ENCODE peak calls at places on chromosomes 13 and 19, in five cellular contexts. One of them, this sample, is unnamed.

GRCh38 chr19:58474291-58474996 is 1.7 kb upstream of the ZNF446 start:
- DNase-seq in B cell: no peak
- DNase-seq in neural progenitor cell: no peak
- DNase-seq in upper lobe of left lung: no peak
- DNase-seq in thoracic aorta: no peak
- DNase-seq in this sample: no peak

GRCh38 chr13:98842858-98843481 is 90.5 kb upstream of the SLC15A1 start:
- DNase-seq in B cell: peak
- DNase-seq in thoracic aorta: no peak
- DNase-seq in neural progenitor cell: peak
- DNase-seq in upper lobe of left lung: peak
- DNase-seq in this sample: peak

GRCh38 chr19:56290104-56290503 is 17.6 kb downstream of the EDDM13 start:
- DNase-seq in B cell: no peak
- DNase-seq in thoracic aorta: no peak
- DNase-seq in neural progenitor cell: no peak
- DNase-seq in upper lobe of left lung: no peak
- DNase-seq in this sample: no peak

GRCh38 chr13:23748109-23748508 is 141.1 kb downstream of the MIPEP start:
- DNase-seq in neural progenitor cell: no peak
- DNase-seq in thoracic aorta: no peak
- DNase-seq in B cell: no peak
- DNase-seq in upper lobe of left lung: no peak
- DNase-seq in this sample: no peak

GRCh38 chr13:32857077-32857476 is 159.1 kb upstream of the KL start:
- DNase-seq in B cell: no peak
- DNase-seq in upper lobe of left lung: no peak
- DNase-seq in neural progenitor cell: no peak
- DNase-seq in thoracic aorta: no peak
- DNase-seq in this sample: no peak

GRCh38 chr13:32045963-32046785 is 14.6 kb downstream of the FRY start:
- DNase-seq in upper lobe of left lung: peak
- DNase-seq in thoracic aorta: no peak
- DNase-seq in B cell: peak
- DNase-seq in neural progenitor cell: no peak
- DNase-seq in this sample: peak

GRCh38 chr13:28611021-28611420 is 47.9 kb upstream of the POMP start:
- DNase-seq in B cell: no peak
- DNase-seq in thoracic aorta: no peak
- DNase-seq in neural progenitor cell: no peak
- DNase-seq in upper lobe of left lung: no peak
- DNase-seq in this sample: peak

GRCh38 chr13:49444517-49445395 is 682 bp downstream of the SETDB2 start:
- DNase-seq in upper lobe of left lung: peak
- DNase-seq in neural progenitor cell: peak
- DNase-seq in thoracic aorta: no peak
- DNase-seq in B cell: peak
- DNase-seq in this sample: peak

GRCh38 chr19:604355-604754 is 14.7 kb downstream of the HCN2 start:
- DNase-seq in B cell: peak
- DNase-seq in upper lobe of left lung: no peak
- DNase-seq in thoracic aorta: no peak
- DNase-seq in neural progenitor cell: no peak
- DNase-seq in this sample: peak

GRCh38 chr13:99119686-99120085 is 81.0 kb upstream of the UBAC2 start:
- DNase-seq in B cell: peak
- DNase-seq in neural progenitor cell: no peak
- DNase-seq in thoracic aorta: no peak
- DNase-seq in upper lobe of left lung: no peak
- DNase-seq in this sample: peak

GRCh38 chr19:51018745-51019543 is 565 bp downstream of the KLK10 start:
- DNase-seq in neural progenitor cell: no peak
- DNase-seq in upper lobe of left lung: peak
- DNase-seq in B cell: no peak
- DNase-seq in thoracic aorta: no peak
- DNase-seq in this sample: no peak

GRCh38 chr13:28754698-28755545 is 36.2 kb upstream of the SLC46A3 start:
- DNase-seq in upper lobe of left lung: peak
- DNase-seq in thoracic aorta: no peak
- DNase-seq in neural progenitor cell: no peak
- DNase-seq in B cell: peak
- DNase-seq in this sample: peak

DNA sequence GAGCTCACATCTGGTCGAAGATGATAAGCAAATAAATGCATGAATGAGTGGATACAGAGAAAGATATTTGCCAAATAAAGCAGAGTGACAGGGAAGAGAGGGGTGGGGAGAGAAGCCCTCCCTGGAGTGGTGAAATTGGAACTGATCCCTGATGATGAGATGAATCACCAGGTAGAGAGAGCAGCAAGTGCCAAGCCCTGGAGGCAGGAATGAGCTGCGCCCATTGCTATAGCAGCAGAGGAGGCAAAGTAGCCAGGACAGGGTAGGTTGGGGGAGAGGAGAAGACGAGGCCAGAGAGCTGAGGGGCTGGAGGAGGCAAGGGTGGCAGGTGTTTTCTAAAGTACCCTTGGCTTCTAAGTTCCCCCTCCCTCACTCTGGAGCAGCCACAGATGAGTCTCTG is 13.7 kb downstream of the FXYD5 start:
- DNase-seq in thoracic aorta: no peak
- DNase-seq in neural progenitor cell: no peak
- DNase-seq in B cell: no peak
- DNase-seq in upper lobe of left lung: no peak
- DNase-seq in this sample: no peak
- TF ChIP-seq CTCF in thoracic aorta: no peak
- TF ChIP-seq CTCF in neural progenitor cell: no peak
- TF ChIP-seq CTCF in B cell: no peak
- TF ChIP-seq CTCF in upper lobe of left lung: no peak
- TF ChIP-seq CTCF in this sample: no peak

DNA sequence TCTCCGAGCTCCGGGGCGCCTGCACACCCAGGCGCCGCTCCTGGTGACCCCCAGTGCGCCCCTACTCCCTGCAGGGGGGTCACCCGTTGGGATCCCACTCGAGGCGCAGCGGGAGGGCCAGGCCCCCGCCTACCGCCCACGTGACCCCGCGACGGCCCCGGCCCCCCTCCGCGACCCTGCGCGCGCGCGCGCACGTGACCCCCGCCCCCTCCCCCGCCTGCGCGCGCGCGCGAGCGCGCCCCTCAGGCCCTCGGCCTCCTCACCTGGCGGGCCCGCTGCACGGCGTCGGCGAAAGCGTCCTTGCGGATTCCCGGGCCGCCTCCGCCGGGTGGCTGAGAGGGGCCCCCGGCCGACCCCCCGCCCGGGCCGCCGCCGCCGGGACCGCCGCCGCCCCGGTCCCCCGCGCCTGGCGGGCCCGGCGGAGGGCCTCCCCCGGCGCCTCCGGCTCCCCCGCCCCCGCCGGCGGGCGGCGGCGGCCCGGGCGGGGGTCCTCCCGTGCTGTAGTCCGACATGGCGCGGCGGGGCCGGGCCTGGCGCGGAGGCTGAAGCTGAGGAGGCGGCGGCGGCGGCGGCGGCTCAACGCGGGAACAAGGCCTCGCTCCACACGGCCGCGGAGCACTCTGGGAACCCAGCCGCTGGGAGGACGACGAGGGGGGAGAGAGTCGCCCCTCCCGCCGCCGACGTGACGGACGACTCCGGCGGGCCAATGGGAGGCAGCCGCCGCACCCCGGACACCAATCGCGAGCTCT is at the start of gene KHSRP:
- DNase-seq in upper lobe of left lung: no peak
- DNase-seq in thoracic aorta: no peak
- DNase-seq in B cell: peak
- DNase-seq in neural progenitor cell: peak
- DNase-seq in this sample: peak
- TF ChIP-seq CTCF in upper lobe of left lung: peak
- TF ChIP-seq CTCF in thoracic aorta: no peak
- TF ChIP-seq CTCF in B cell: no peak
- TF ChIP-seq CTCF in neural progenitor cell: no peak
- TF ChIP-seq CTCF in this sample: no peak

DNA sequence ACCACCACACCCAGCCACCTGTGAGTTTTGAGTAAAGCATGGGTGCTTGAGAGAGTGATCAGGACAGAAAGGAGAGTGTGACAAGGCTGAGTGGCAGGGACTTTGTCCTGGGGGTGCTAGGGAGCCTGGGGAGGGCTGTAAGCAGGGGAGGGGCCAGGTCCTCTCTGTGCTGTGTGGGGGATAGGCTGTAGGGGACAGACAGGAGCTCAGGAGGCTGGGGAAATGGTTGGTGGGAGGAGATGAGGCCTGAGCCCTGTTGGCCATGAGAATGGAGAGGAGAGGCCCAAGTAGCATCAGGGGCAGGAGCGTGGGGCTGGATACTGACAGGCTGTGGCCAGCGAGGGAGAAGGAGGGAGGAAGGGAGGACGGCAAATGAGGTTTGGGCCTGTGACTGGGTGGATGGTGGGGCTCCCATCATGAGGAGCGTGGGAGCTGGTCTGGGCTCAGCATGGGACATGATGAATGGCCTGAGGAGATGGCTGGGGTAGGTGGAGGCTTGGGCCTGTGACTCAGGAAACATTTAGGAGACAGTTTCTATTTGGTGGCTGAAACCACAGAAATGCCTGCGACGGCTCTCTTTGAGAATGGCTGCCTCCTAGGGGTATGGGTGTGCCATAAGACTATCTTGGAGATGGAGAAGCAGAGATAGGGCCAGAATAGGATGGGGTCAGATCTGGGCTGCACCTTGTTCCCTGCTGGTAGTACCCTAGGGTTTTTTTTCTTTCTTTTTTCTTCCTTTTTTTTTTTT is 25.0 kb downstream of the GRIN2D start:
- DNase-seq in thoracic aorta: no peak
- DNase-seq in upper lobe of left lung: no peak
- DNase-seq in B cell: no peak
- DNase-seq in neural progenitor cell: no peak
- DNase-seq in this sample: peak
- TF ChIP-seq CTCF in thoracic aorta: no peak
- TF ChIP-seq CTCF in upper lobe of left lung: no peak
- TF ChIP-seq CTCF in B cell: no peak
- TF ChIP-seq CTCF in neural progenitor cell: no peak
- TF ChIP-seq CTCF in this sample: no peak

GRCh38 chr19:48844472-48844871 is 8.2 kb upstream of the HSD17B14 start:
- DNase-seq in B cell: no peak
- DNase-seq in thoracic aorta: no peak
- DNase-seq in neural progenitor cell: peak
- DNase-seq in upper lobe of left lung: no peak
- DNase-seq in this sample: no peak
- TF ChIP-seq CTCF in B cell: no peak
- TF ChIP-seq CTCF in thoracic aorta: no peak
- TF ChIP-seq CTCF in neural progenitor cell: no peak
- TF ChIP-seq CTCF in upper lobe of left lung: no peak
- TF ChIP-seq CTCF in this sample: no peak

GRCh38 chr13:95498886-95499285 is 53.6 kb upstream of the CLDN10 start:
- DNase-seq in upper lobe of left lung: no peak
- DNase-seq in thoracic aorta: no peak
- DNase-seq in B cell: no peak
- DNase-seq in neural progenitor cell: no peak
- DNase-seq in this sample: no peak
- TF ChIP-seq CTCF in upper lobe of left lung: no peak
- TF ChIP-seq CTCF in thoracic aorta: no peak
- TF ChIP-seq CTCF in B cell: no peak
- TF ChIP-seq CTCF in neural progenitor cell: no peak
- TF ChIP-seq CTCF in this sample: no peak

GRCh38 chr19:15404780-15405211 is 14.0 kb downstream of the AKAP8L start:
- DNase-seq in neural progenitor cell: no peak
- DNase-seq in thoracic aorta: no peak
- DNase-seq in upper lobe of left lung: no peak
- DNase-seq in B cell: no peak
- DNase-seq in this sample: no peak
- TF ChIP-seq CTCF in neural progenitor cell: no peak
- TF ChIP-seq CTCF in thoracic aorta: no peak
- TF ChIP-seq CTCF in upper lobe of left lung: no peak
- TF ChIP-seq CTCF in B cell: no peak
- TF ChIP-seq CTCF in this sample: no peak

DNA sequence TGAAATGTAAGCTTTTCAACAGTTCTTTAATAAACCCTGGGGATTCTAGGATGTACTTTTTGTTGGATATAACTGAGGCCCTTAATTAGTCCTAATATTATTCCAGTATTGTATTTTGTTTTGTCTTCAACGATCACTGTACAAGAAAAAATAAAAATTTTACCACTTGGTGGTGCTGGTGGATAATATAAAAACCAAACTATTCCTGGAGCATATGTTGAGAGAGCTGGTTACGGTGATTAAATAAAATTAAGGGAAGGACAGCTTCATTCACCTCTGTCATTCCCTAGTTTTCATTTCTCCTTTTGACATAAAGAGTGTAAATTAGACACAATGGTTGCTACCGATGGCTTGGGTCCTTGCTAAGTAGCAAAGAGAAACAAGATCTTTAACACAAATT is 598.6 kb upstream of the PCDH20 start:
- DNase-seq in B cell: no peak
- DNase-seq in upper lobe of left lung: no peak
- DNase-seq in neural progenitor cell: no peak
- DNase-seq in thoracic aorta: no peak
- DNase-seq in this sample: no peak
- TF ChIP-seq CTCF in B cell: no peak
- TF ChIP-seq CTCF in upper lobe of left lung: no peak
- TF ChIP-seq CTCF in neural progenitor cell: peak
- TF ChIP-seq CTCF in thoracic aorta: no peak
- TF ChIP-seq CTCF in this sample: no peak

DNA sequence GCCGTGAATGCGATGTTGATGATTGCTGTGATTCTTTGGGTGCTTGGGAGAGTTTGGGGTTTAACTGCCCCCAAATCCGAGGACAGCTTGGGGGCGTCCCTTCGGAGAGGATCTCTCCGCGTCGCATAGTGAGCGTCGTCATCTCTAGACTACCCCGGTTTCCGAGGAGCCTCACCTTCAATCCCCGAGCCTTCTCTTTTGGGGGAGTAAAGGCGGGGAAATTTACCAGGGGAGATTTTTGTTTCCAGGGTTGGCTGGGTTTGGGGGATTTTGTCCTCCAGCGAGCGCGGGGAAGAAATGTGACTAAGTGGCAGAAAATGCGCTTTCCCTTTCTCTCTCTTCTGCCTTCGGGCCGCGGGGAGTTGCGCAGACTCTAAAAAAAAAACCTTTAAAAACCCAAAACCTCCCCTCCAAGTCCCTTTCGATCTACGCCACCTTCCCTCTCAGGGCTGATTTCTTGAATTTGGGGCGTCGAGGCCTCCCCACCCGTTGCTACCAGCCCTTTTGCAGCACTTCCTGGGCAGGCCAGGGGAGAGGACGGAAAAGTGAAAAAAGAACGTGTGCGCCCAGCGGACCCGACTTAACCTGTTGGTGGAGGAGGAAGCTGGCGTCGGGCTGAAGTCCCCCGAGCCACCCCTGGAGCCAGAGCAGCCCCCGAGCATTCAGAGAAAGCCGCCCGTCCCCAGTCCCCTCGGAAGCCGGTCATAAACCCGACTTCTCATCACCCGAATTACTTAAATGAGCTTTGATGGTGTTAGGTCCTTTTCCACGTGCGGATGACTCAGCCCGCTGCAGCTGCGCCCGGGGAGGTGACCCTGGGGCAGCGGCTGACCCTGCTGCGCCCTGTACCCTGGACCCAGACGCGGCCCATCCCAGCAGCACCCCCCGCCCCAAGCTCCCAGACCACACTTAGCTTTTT is 17.7 kb downstream of the NFIX start:
- DNase-seq in B cell: peak
- DNase-seq in neural progenitor cell: peak
- DNase-seq in upper lobe of left lung: peak
- DNase-seq in thoracic aorta: no peak
- DNase-seq in this sample: peak
- TF ChIP-seq CTCF in B cell: no peak
- TF ChIP-seq CTCF in neural progenitor cell: no peak
- TF ChIP-seq CTCF in upper lobe of left lung: no peak
- TF ChIP-seq CTCF in thoracic aorta: no peak
- TF ChIP-seq CTCF in this sample: no peak

This sample was measured in activated CD8-positive, alpha-beta T cell treated with anti-CD3 and anti-CD28 coated beads for 36 hours.